ENCODE peak calls at places on chromosomes 4 and X, in seven cellular contexts. S is uterus, Y is mammary epithelial cell, P is gastrocnemius medialis, N is heart left ventricle, O is heart right ventricle, H is astrocyte. A is an unnamed sample. For H3K4me1, the result is how much of the 10 kb centered on the place peaks cover.

GRCh38 chr4:22670953-22671352 is 21.8 kb upstream of the GBA3 start:
- DNase-seq in Y (no peak), H (peak), S (no peak), O (no peak), P (no peak), N (no peak), A (no peak)

GRCh38 chrX:39676434-39676833 is 421.3 kb downstream of the BCOR start:
- DNase-seq in P (no peak), Y (peak), O (no peak), N (no peak), H (no peak), S (no peak), A (no peak)

GRCh38 chr4:140151700-140152014 is 2.3 kb downstream of the MAML3 start:
- DNase-seq in Y (peak), S (peak), P (peak), N (peak), O (peak), H (peak), A (peak)

GRCh38 chrX:44157858-44158257 is 184.7 kb upstream of the NDP start:
- DNase-seq in P (no peak), O (no peak), N (no peak), Y (peak), H (peak), S (no peak), A (no peak)

GRCh38 chrX:1403228-1403627 is 11.3 kb upstream of the SLC25A6 start:
- DNase-seq in P (no peak), S (no peak), Y (no peak), H (no peak), N (no peak), O (no peak), A (no peak)

GRCh38 chrX:108285361-108285760 is 152.9 kb downstream of the COL4A6 start:
- DNase-seq in O (no peak), S (no peak), P (no peak), H (no peak), Y (no peak), N (no peak), A (no peak)

GRCh38 chr4:38976308-38976707 is 55.9 kb downstream of the TMEM156 start:
- DNase-seq in Y (no peak), P (no peak), O (no peak), H (no peak), N (no peak), S (no peak), A (no peak)

GRCh38 chr4:74627516-74627915 is 166.8 kb downstream of the BTC start:
- DNase-seq in P (no peak), Y (no peak), H (no peak), N (no peak), O (no peak), S (no peak), A (no peak)

GRCh38 chrX:133966199-133966598 is 19.2 kb downstream of the GPC3 start:
- DNase-seq in N (no peak), P (no peak), O (no peak), Y (no peak), S (no peak), H (no peak), A (no peak)

GRCh38 chr4:80989921-80990544 is 40.5 kb upstream of the BMP3 start:
- DNase-seq in P (no peak), O (peak), S (no peak), H (peak), Y (peak), N (no peak), A (no peak)

GRCh38 chr4:30757357-30757756 is 37.2 kb downstream of the PCDH7 start:
- DNase-seq in Y (peak), N (no peak), H (peak), P (no peak), O (no peak), S (no peak), A (no peak)

GRCh38 chrX:63424063-63424462 is 72.9 kb upstream of the SPIN4 start:
- DNase-seq in O (no peak), N (no peak), P (no peak), S (no peak), Y (peak), H (no peak), A (no peak)

GRCh38 chrX:112840382-112841113 is at the start of gene AMOT:
- DNase-seq in N (peak), O (peak), H (peak), S (peak), P (peak), Y (peak), A (peak)

GRCh38 chr4:55399581-55399980 is 3.8 kb downstream of the TMEM165 start:
- DNase-seq in P (no peak), O (no peak), S (no peak), Y (no peak), H (no peak), N (no peak), A (no peak)

GRCh38 chr4:18021470-18021719 is 160 bp downstream of the LCORL start:
- DNase-seq in O (no peak), Y (no peak), H (no peak), N (no peak), P (no peak), S (no peak), A (no peak)

GRCh38 chr4:18021720-18022571 is at the start of gene LCORL:
- DNase-seq in Y (peak), O (peak), H (peak), N (peak), S (peak), P (peak), A (peak)

GRCh38 chr4:18020145-18020670 is 1.3 kb downstream of the LCORL start:
- DNase-seq in H (no peak), O (no peak), P (no peak), N (no peak), Y (peak), S (no peak), A (peak)

GRCh38 chr4:18020671-18021469 is 685 bp downstream of the LCORL start:
- DNase-seq in O (peak), S (peak), H (peak), P (peak), Y (peak), N (peak), A (peak)

DNA sequence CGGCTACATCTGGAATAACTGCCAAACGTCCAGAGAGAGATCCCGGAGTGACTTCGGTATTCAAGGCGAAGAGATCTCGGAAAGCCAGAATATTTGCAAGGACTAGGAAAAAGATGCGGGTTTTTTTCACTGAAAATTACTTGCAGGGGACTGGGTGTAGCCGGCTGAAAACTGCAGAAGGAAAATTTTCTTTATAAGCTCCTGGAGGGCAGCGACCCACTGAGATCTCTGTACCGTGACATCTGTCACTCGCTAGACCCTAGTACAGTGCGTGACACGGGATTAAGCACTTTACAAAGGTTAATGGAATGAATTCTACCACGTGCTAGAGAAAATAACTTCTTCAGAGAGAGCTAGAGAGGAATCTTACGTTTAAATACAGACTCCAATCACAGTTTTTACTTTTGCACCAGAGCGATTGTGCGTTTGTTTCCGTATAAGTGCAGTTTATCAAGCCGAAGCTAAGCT is 1.1 kb upstream of the LCORL start:
- DNase-seq in N (no peak), Y (no peak), H (no peak), P (no peak), O (no peak), S (no peak), A (no peak)
- H3K4me3 ChIP-seq in N (peak), Y (peak), H (peak), P (peak), O (peak), S (peak), A (peak)

DNA sequence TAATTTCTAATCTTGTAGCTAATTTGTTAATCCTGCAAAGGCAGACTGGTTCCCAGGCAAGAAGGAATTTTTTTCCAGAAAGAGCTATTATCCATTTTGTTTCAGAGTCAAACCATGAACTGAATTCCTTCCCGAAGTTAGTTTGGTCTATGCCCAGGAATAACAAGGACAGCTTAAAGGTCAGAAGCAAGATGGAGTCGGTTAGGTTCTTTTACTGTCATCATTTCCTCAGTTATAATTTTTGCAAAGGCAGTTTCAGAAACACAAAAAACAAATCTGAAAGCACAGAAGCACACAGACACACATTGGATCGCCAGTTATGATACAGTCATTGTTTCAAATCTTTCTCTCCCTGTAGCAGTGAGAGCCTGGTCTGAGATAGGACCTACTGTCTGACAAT is 37.9 kb downstream of the AGA start:
- DNase-seq in Y (no peak), P (no peak), S (no peak), N (no peak), H (no peak), O (no peak), A (no peak)
- H3K4me1 ChIP-seq in Y (under half), P (under half), S (under half), N (under half), H (under half), O (under half), A (under half)

GRCh38 chrX:20355187-20355586 is 88.5 kb upstream of the RPS6KA3 start:
- DNase-seq in Y (no peak), P (no peak), N (no peak), H (no peak), S (no peak), O (no peak), A (no peak)

GRCh38 chrX:20354505-20354904 is 87.8 kb upstream of the RPS6KA3 start:
- DNase-seq in Y (no peak), P (no peak), N (no peak), O (no peak), S (no peak), H (no peak), A (no peak)

GRCh38 chrX:20350598-20350997 is 83.9 kb upstream of the RPS6KA3 start:
- DNase-seq in S (no peak), Y (no peak), O (no peak), N (no peak), H (no peak), P (no peak), A (no peak)

GRCh38 chrX:20352504-20352903 is 85.8 kb upstream of the RPS6KA3 start:
- DNase-seq in P (no peak), O (no peak), N (no peak), S (no peak), H (no peak), Y (no peak), A (no peak)

GRCh38 chrX:20352935-20353336 is 86.2 kb upstream of the RPS6KA3 start:
- DNase-seq in P (no peak), N (no peak), S (no peak), Y (no peak), H (no peak), O (no peak), A (no peak)
- H3K4me3 ChIP-seq in P (no peak), N (no peak), S (no peak), Y (no peak), H (no peak), O (no peak), A (no peak)

GRCh38 chr4:98626350-98626749 is 32.1 kb downstream of the TSPAN5 start:
- DNase-seq in N (peak), Y (peak), P (no peak), H (peak), O (peak), S (peak), A (peak)

GRCh38 chr4:98627477-98627876 is 30.9 kb downstream of the TSPAN5 start:
- DNase-seq in Y (no peak), S (no peak), O (no peak), N (no peak), H (no peak), P (no peak), A (no peak)

GRCh38 chr4:98625399-98625798 is 33.0 kb downstream of the TSPAN5 start:
- DNase-seq in P (no peak), Y (peak), O (no peak), S (no peak), N (no peak), H (no peak), A (no peak)

GRCh38 chr4:98625920-98626319 is 32.5 kb downstream of the TSPAN5 start:
- DNase-seq in H (no peak), N (no peak), S (no peak), O (no peak), P (no peak), Y (peak), A (no peak)

DNA sequence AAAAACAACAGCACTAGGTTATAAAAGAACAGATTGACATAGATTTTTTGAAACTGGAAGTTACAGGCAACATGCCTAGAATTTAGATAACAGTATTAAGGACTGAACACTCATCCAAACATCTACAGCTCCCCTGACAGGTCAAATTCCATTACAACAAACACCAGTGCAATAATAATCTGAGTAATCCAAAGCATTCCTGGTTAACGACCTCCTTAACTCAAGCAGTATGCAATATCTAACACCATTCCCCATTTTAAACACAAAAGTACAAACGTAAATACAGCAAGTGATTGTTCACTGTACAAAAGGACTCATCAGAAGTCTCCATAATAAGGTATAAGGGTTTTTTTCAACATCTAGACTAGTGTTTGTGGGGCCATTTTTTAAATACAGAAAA is 30.5 kb downstream of the TSPAN5 start:
- DNase-seq in S (no peak), H (peak), O (no peak), Y (peak), P (no peak), N (no peak), A (no peak)
- H3K4me1 ChIP-seq in S (under half), H (half or more), O (under half), Y (under half), P (under half), N (under half), A (under half)

DNA sequence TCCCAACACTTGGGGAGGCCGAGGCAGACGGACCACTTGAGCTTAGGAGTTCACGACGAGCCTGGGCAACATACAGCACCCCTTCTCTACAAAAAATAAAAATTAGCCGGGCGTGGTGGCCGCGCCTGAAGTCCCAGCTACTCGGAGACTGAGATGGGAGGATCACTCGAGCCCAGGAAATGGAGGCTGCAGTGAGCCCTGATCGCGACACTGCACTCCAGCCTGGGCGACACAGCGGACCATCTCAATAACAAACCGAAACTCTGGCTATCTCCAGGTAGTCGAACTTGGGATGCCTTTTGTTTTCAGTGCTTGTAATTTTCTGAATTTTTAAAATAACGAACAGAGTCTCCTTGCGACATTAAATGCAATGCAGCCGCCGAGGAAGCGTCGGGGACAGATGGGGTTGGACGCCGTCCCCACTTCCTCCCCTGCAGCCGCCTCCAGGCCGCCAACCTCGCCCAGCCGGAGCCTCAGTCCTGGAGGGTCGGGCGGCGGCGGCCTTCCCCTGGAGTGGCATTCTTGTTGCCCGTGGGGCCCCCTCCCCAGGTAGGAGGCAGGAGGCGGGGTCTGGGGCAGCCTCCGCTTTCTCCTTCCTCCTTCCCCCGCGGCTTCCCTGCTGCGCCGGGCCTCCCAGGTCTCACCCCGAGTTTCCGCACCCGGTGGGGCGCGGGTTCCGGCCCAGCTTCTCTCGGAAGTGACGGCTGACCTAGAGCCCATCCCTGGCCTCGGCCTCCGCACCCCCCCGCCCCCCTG is 14.6 kb downstream of the HMX1 start:
- DNase-seq in H (no peak), P (no peak), N (no peak), S (no peak), O (no peak), Y (no peak), A (no peak)
- H3K4me3 ChIP-seq in H (no peak), P (no peak), N (peak), S (no peak), O (peak), Y (no peak), A (peak)

DNA sequence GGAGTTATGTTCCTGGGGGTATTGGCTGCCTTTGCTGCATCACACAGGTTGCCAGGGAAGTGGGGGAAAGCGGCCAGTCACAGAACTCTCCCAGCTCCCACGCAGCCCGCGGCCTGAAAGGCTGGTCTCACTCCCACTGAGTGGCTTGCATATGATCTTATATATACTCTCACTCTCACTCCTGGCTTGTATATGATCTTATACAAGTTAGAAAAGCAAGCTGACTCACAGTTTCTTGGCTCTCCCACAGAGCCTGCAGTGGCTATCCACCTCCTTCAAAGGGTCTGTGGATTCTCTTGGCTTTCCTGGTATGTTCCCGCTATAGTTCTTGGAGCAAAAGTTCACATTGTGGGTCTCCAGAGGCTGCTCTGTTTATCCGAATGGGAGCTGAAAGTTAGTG is 833.5 kb upstream of the GALNTL6 start:
- DNase-seq in S (no peak), P (no peak), N (no peak), O (no peak), Y (peak), H (peak), A (peak)
- H3K4me1 ChIP-seq in S (under half), P (under half), N (under half), O (under half), Y (under half), H (under half), A (under half)

DNA sequence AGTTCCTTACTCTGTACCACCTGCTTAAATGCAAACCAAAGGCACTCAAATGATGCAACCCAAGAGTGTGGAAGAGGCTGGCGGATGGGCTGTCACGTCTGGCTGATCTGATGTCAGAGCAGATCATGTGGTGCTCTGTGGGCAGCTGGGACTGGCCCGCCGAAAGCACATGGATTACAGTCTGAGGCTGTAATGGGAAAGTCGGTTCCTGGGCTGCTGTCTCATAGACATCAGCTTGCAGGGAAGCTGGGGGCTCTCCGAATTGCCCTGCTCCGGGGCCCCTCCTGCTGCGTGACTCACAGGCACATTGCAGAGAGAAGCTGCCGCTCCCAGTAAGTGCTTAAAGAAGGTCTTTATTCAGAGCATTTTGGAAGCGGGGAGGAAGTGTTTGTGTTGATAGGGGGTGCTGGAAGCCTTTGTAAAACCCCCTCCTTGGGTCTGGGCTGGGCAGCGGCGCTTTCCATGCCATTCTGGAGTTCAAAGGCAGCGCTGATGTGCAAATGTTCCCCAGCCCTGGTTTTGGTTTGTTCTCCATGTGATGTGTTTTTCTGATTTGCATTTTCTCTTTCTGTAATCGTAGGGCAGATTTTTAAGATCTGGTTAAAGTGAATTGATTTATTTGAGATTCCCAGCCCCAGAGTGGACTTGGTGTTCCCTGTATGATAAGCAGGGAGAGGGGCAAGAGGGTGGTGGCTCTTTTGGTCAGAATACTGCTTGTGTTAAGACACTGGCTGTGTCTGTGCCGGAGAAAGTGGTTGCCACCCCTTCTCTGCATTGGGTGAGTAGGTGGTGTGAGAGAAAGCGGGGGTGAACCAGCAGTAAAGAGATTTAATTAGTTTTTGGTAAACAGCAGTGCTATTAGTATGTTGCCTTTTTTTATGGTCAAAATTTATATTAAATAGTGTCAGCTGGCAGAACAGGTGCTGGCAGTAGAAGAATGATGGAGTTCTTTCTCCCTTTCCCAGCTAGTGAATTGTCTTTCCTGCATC is 181.3 kb downstream of the LARP7 start:
- DNase-seq in N (peak), O (peak), P (peak), S (peak), H (peak), Y (peak), A (peak)
- H3K4me3 ChIP-seq in N (peak), O (peak), P (peak), S (peak), H (peak), Y (peak), A (peak)

GRCh38 chr4:7964890-7965662 is 25.4 kb upstream of the AFAP1 start:
- DNase-seq in S (peak), P (no peak), H (peak), Y (peak), O (peak), N (peak), A (peak)
- H3K4me1 ChIP-seq in S (under half), P (under half), H (under half), Y (under half), O (under half), N (under half), A (under half)

GRCh38 chrX:46561931-46562721 is 11.4 kb upstream of the CHST7 start:
- DNase-seq in H (no peak), N (no peak), O (peak), P (no peak), S (no peak), Y (no peak), A (peak)
- H3K4me3 ChIP-seq in H (no peak), N (no peak), O (no peak), P (no peak), S (no peak), Y (no peak), A (no peak)

A was measured in right cardiac atrium.